ENCODE peak calls at places on chromosomes 11 and 22, in ten cellular contexts. Z is RPMI7951; R is nephron progenitor cell; B is WTC11; X is AG09319; O is Right ventricle myocardium inferior; W is neuronal stem cell; I is OCI-LY7; J is Jurkat, Clone E6-1; M is posterior vena cava. E is an unnamed sample.

GRCh38 chr11:32571039-32571438 is 12.6 kb upstream of the EIF3M start:
- DNase-seq in Z (no peak), R (no peak), B (no peak), X (no peak), O (no peak), W (no peak), I (no peak), J (no peak), M (no peak), E (no peak)

GRCh38 chr11:3052109-3052479 is 5.1 kb downstream of the CARS1 start:
- DNase-seq in Z (no peak), R (no peak), B (no peak), X (no peak), O (no peak), W (no peak), I (no peak), J (no peak), M (no peak), E (no peak)

GRCh38 chr11:134780486-134781155 is 368.6 kb upstream of the B3GAT1 start:
- DNase-seq in Z (no peak), R (no peak), B (no peak), X (no peak), O (no peak), W (no peak), I (no peak), J (no peak), M (no peak), E (no peak)

GRCh38 chr11:36400768-36401455 is 104.8 kb downstream of the PRR5L start:
- DNase-seq in Z (no peak), R (no peak), B (no peak), X (no peak), O (no peak), W (no peak), I (no peak), J (no peak), M (no peak), E (no peak)

GRCh38 chr22:45101828-45102227 is 61.9 kb upstream of the NUP50 start:
- DNase-seq in Z (peak), R (peak), B (peak), X (peak), O (peak), W (no peak), I (peak), J (peak), M (peak), E (peak)

GRCh38 chr11:126328001-126328390 is 24.1 kb downstream of the DCPS start:
- DNase-seq in Z (no peak), R (no peak), B (no peak), X (no peak), O (no peak), W (no peak), I (no peak), J (no peak), M (peak), E (no peak)

GRCh38 chr22:41341990-41342389 is 39.8 kb upstream of the TEF start:
- DNase-seq in Z (peak), R (no peak), B (no peak), X (no peak), O (no peak), W (no peak), I (no peak), J (no peak), M (no peak), E (no peak)

GRCh38 chr11:63931045-63931444 is 7.8 kb upstream of the NAA40 start:
- DNase-seq in Z (no peak), R (no peak), B (no peak), X (no peak), O (no peak), W (no peak), I (no peak), J (no peak), M (no peak), E (no peak)

GRCh38 chr11:105719073-105719846 is 109.4 kb downstream of the GRIA4 start:
- DNase-seq in Z (peak), R (no peak), B (no peak), X (peak), O (no peak), W (no peak), I (no peak), J (no peak), M (no peak), E (no peak)

GRCh38 chr22:50175191-50175461 is 4.6 kb downstream of the PANX2 start:
- DNase-seq in Z (no peak), R (no peak), B (no peak), X (no peak), O (peak), W (no peak), I (no peak), J (no peak), M (no peak), E (no peak)

GRCh38 chr11:95912902-95913560 is 10.9 kb downstream of the MTMR2 start:
- DNase-seq in Z (peak), R (no peak), B (no peak), X (no peak), O (no peak), W (no peak), I (no peak), J (no peak), M (no peak), E (peak)

GRCh38 chr11:65184146-65184545 is 2.4 kb downstream of the CAPN1 start:
- DNase-seq in Z (no peak), R (peak), B (peak), X (no peak), O (no peak), W (peak), I (no peak), J (no peak), M (no peak), E (no peak)

GRCh38 chr11:64721359-64721699 is 1.7 kb downstream of the NRXN2 start:
- DNase-seq in Z (no peak), R (no peak), B (no peak), X (no peak), O (no peak), W (no peak), I (no peak), J (no peak), M (no peak), E (no peak)

GRCh38 chr11:46981429-46981828 is 44.9 kb downstream of the CSTPP1 start:
- DNase-seq in Z (peak), R (no peak), B (no peak), X (no peak), O (no peak), W (no peak), I (no peak), J (no peak), M (no peak), E (no peak)

GRCh38 chr11:61756452-61757212 is 4.2 kb downstream of the MYRF start:
- DNase-seq in Z (peak), R (no peak), B (no peak), X (no peak), O (no peak), W (no peak), I (no peak), J (no peak), M (no peak), E (peak)

GRCh38 chr11:61153593-61154090 is 7.6 kb downstream of the VPS37C start:
- DNase-seq in Z (peak), R (no peak), B (no peak), X (no peak), O (no peak), W (no peak), I (no peak), J (no peak), M (no peak), E (no peak)

GRCh38 chr11:67439321-67440228 is 2.1 kb upstream of the PTPRCAP start:
- DNase-seq in Z (peak), R (no peak), B (peak), X (no peak), O (no peak), W (no peak), I (no peak), J (peak), M (no peak), E (peak)

GRCh38 chr11:85810871-85811611 is at the start of gene SYTL2:
- DNase-seq in Z (peak), R (peak), B (peak), X (no peak), O (peak), W (peak), I (peak), J (no peak), M (peak), E (peak)

E was measured in MV-4-11.